ENCODE peak calls at places on chromosomes 16 and 17, in four cellular contexts. Y is breast epithelium, M is transverse colon, C is AG09309. B is an unnamed sample.

GRCh38 chr17:7745748-7746470 is 28.4 kb downstream of the DNAH2 start:
- DNase-seq in Y (no peak), M (no peak), C (peak), B (peak)

GRCh38 chr17:3989156-3989886 is 25.1 kb upstream of the ATP2A3 start:
- DNase-seq in Y (no peak), M (peak), C (no peak), B (no peak)

GRCh38 chr17:65020284-65020683 is 36.3 kb downstream of the GNA13 start:
- DNase-seq in Y (no peak), M (no peak), C (peak), B (peak)

GRCh38 chr17:39674702-39675389 is 6.6 kb downstream of the PNMT start:
- DNase-seq in Y (peak), M (peak), C (no peak), B (no peak)

GRCh38 chr17:1203111-1203966 is 23.6 kb upstream of the ABR start:
- DNase-seq in Y (peak), M (peak), C (no peak), B (no peak)

GRCh38 chr16:83793179-83793578 is 14.6 kb upstream of the HSBP1 start:
- DNase-seq in Y (no peak), M (no peak), C (no peak), B (no peak)

GRCh38 chr17:72926171-72926570 is 166.3 kb downstream of the SLC39A11 start:
- DNase-seq in Y (no peak), M (no peak), C (no peak), B (no peak)

GRCh38 chr16:20853981-20854620 is 46.1 kb downstream of the DCUN1D3 start:
- DNase-seq in Y (no peak), M (no peak), C (no peak), B (no peak)

GRCh38 chr17:39981207-39982068 is 831 bp downstream of the PSMD3 start:
- DNase-seq in Y (no peak), M (no peak), C (no peak), B (no peak)

GRCh38 chr16:86245351-86245750 is 265.0 kb upstream of the FOXF1 start:
- DNase-seq in Y (no peak), M (no peak), C (no peak), B (no peak)

GRCh38 chr17:81231766-81232581 is 6.9 kb downstream of the TEPSIN start:
- DNase-seq in Y (no peak), M (no peak), C (no peak), B (no peak)

GRCh38 chr16:86151372-86151950 is 252.5 kb downstream of the IRF8 start:
- DNase-seq in Y (no peak), M (peak), C (no peak), B (no peak)

GRCh38 chr17:38907930-38908675 is 17.3 kb upstream of the LASP1NB start:
- DNase-seq in Y (no peak), M (no peak), C (no peak), B (no peak)

GRCh38 chr16:80932725-80933124 is 74.0 kb downstream of the CMC2 start:
- DNase-seq in Y (peak), M (peak), C (peak), B (peak)

GRCh38 chr16:28573738-28574718 is 20.3 kb downstream of the SGF29 start:
- DNase-seq in Y (no peak), M (no peak), C (no peak), B (no peak)

GRCh38 chr17:38628441-38628840 is 22.7 kb upstream of the SRCIN1 start:
- DNase-seq in Y (no peak), M (no peak), C (no peak), B (no peak)

GRCh38 chr17:34242553-34242952 is 12.5 kb upstream of the CCL2 start:
- DNase-seq in Y (no peak), M (no peak), C (no peak), B (no peak)

GRCh38 chr17:62309381-62309780 is 71.0 kb upstream of the EFCAB3 start:
- DNase-seq in Y (no peak), M (no peak), C (no peak), B (no peak)

GRCh38 chr17:62740066-62740465 is 68.0 kb downstream of the MARCHF10 start:
- DNase-seq in Y (no peak), M (no peak), C (peak), B (no peak)

GRCh38 chr16:20849587-20850390 is 43.5 kb downstream of the REXO5 start:
- DNase-seq in Y (peak), M (peak), C (peak), B (no peak)

GRCh38 chr17:38735161-38735997 is 5.2 kb downstream of the CISD3 start:
- DNase-seq in Y (no peak), M (peak), C (no peak), B (no peak)

GRCh38 chr16:67148656-67149275 is 2.0 kb downstream of the B3GNT9 start:
- DNase-seq in Y (no peak), M (no peak), C (no peak), B (no peak)

GRCh38 chr17:40803617-40804082 is 3.9 kb upstream of the KRT28 start:
- DNase-seq in Y (peak), M (peak), C (no peak), B (peak)

GRCh38 chr16:6112700-6113099 is 1015.1 kb upstream of the EEF2KMT start:
- DNase-seq in Y (no peak), M (no peak), C (no peak), B (no peak)

GRCh38 chr17:74281799-74282198 is 7.8 kb downstream of the DNAI2 start:
- DNase-seq in Y (no peak), M (no peak), C (no peak), B (no peak)

GRCh38 chr17:48051278-48051677 is 3.1 kb downstream of the NFE2L1 start:
- DNase-seq in Y (peak), M (no peak), C (no peak), B (no peak)

GRCh38 chr16:90005956-90006663 is 13.1 kb downstream of the DBNDD1 start:
- DNase-seq in Y (no peak), M (no peak), C (no peak), B (no peak)

GRCh38 chr17:12021604-12022003 is 927 bp downstream of the MAP2K4 start:
- DNase-seq in Y (no peak), M (no peak), C (no peak), B (no peak)

GRCh38 chr17:75524971-75525805 is at the start of gene LLGL2:
- DNase-seq in Y (peak), M (peak), C (no peak), B (peak)

GRCh38 chr16:57315401-57315800 is 30.9 kb upstream of the PLLP start:
- DNase-seq in Y (peak), M (no peak), C (no peak), B (no peak)

GRCh38 chr16:72827907-72828306 is 220.0 kb downstream of the ZFHX3 start:
- DNase-seq in Y (no peak), M (no peak), C (no peak), B (no peak)

GRCh38 chr16:58035356-58036170 is 10.0 kb downstream of the MMP15 start:
- DNase-seq in Y (no peak), M (no peak), C (no peak), B (no peak)

GRCh38 chr17:28926786-28927185 is 23.9 kb upstream of the DHRS13 start:
- DNase-seq in Y (no peak), M (no peak), C (no peak), B (no peak)
- H3K4me3 ChIP-seq in Y (no peak), M (no peak), C (no peak), B (no peak)

GRCh38 chr17:49630113-49630900 is 47.6 kb downstream of the SPOP start:
- DNase-seq in Y (no peak), M (no peak), C (no peak), B (no peak)

GRCh38 chr17:49621420-49621819 is 45.7 kb downstream of the NXPH3 start:
- DNase-seq in Y (no peak), M (no peak), C (no peak), B (no peak)

GRCh38 chr17:49629447-49629846 is 48.5 kb downstream of the SPOP start:
- DNase-seq in Y (no peak), M (no peak), C (no peak), B (no peak)

GRCh38 chr17:49621946-49622529 is 46.4 kb downstream of the NXPH3 start:
- DNase-seq in Y (no peak), M (no peak), C (no peak), B (no peak)

GRCh38 chr17:49624896-49625295 is 49.2 kb downstream of the NXPH3 start:
- DNase-seq in Y (no peak), M (no peak), C (no peak), B (no peak)
- H3K4me3 ChIP-seq in Y (no peak), M (no peak), C (no peak), B (no peak)

GRCh38 chr17:79996291-79996690 is 39.4 kb downstream of the TBC1D16 start:
- DNase-seq in Y (no peak), M (no peak), C (no peak), B (no peak)

GRCh38 chr17:79995691-79996090 is 40.0 kb downstream of the TBC1D16 start:
- DNase-seq in Y (no peak), M (no peak), C (no peak), B (no peak)

GRCh38 chr17:79994602-79995001 is 41.1 kb downstream of the TBC1D16 start:
- DNase-seq in Y (no peak), M (no peak), C (no peak), B (no peak)

GRCh38 chr17:80000136-80000535 is 35.5 kb downstream of the TBC1D16 start:
- DNase-seq in Y (no peak), M (no peak), C (no peak), B (no peak)

DNA sequence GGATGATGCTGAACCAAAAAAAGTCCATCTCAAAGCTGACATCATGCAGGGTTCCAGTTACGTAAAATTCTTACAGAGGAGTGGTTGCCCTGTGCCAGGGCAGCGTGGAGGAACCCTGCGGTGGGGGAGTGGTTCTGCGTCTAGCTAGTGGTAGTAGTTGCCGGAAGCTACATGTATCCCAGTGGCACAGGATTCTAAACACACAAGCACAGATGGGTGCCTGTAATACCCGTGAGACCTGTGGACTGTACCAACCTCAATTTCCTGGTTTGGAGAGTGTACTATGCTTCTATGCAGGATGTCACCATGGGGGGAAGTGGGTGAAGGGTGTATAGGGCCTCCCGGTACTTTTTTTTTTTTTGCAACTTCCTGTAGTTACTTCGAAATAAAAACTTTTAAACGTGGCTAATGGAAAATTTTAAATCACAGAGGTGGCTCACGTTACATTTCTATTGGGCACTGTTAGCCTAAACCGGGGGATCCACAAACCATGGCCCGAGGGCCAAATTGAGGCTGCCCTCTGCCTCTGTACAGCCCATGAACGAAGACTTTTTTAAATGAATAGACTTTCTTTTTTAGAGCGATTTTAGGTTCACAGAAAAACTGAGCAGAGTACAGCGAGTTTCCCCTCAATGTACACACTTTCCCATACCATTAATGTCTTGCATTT is 38.5 kb downstream of the TBC1D16 start:
- DNase-seq in Y (no peak), M (no peak), C (no peak), B (no peak)
- H3K4me3 ChIP-seq in Y (no peak), M (no peak), C (no peak), B (no peak)

GRCh38 chr16:49560018-49560830 is 186.6 kb downstream of the C16orf78 start:
- DNase-seq in Y (peak), M (no peak), C (peak), B (no peak)

GRCh38 chr16:49558451-49558850 is 184.8 kb downstream of the C16orf78 start:
- DNase-seq in Y (no peak), M (no peak), C (no peak), B (no peak)

GRCh38 chr16:49559242-49559641 is 185.6 kb downstream of the C16orf78 start:
- DNase-seq in Y (no peak), M (no peak), C (no peak), B (no peak)

GRCh38 chr16:49556252-49557069 is 182.9 kb downstream of the C16orf78 start:
- DNase-seq in Y (no peak), M (no peak), C (no peak), B (no peak)

DNA sequence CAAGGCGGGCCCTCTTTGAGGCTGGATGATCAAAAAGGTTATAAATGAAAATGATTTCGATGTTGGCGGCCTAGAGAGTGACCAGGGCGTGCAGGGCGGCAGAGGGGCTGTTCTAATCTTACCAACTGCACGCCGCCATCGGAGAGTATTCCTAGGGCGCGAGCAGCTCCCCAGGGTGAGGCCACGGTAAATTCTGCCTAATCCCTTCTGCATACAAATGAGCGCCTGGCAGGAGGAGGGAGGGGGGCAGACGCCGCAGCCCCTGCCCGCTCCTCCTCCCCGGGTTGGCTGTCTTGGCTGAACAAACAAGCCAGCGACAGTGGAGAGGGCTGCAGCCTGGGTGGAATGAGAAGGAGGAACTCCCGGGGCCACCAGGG is 183.5 kb downstream of the C16orf78 start:
- DNase-seq in Y (no peak), M (no peak), C (no peak), B (no peak)
- H3K4me3 ChIP-seq in Y (no peak), M (no peak), C (no peak), B (no peak)

GRCh38 chr17:69505740-69506139 is 91.2 kb downstream of the MAP2K6 start:
- DNase-seq in Y (no peak), M (no peak), C (no peak), B (no peak)
- H3K4me3 ChIP-seq in Y (no peak), M (no peak), C (no peak), B (no peak)

B was measured in kidney epithelial cell.